ENCODE peak calls at places on chromosomes 6 and 20, in nine cellular contexts. One of them, this sample, is unnamed. For H3K36me3, the result is how much of the 10 kb centered on the place peaks cover.

GRCh38 chr20:2697768-2698167 is 5.2 kb downstream of the EBF4 start:
- DNase-seq in prostate gland: peak
- DNase-seq in right lobe of liver: no peak
- DNase-seq in ovary: no peak
- DNase-seq in brain microvascular endothelial cell: no peak
- DNase-seq in GM23338: no peak
- DNase-seq in cardiac muscle cell: no peak
- DNase-seq in left lung: no peak
- DNase-seq in K562: no peak
- DNase-seq in this sample: no peak

GRCh38 chr6:147167576-147168461 is 36.4 kb upstream of the STXBP5 start:
- DNase-seq in left lung: no peak
- DNase-seq in right lobe of liver: no peak
- DNase-seq in brain microvascular endothelial cell: no peak
- DNase-seq in cardiac muscle cell: no peak
- DNase-seq in ovary: no peak
- DNase-seq in prostate gland: no peak
- DNase-seq in GM23338: no peak
- DNase-seq in K562: no peak
- DNase-seq in this sample: no peak

GRCh38 chr20:62367136-62367482 is at the start of gene LAMA5:
- DNase-seq in cardiac muscle cell: peak
- DNase-seq in brain microvascular endothelial cell: no peak
- DNase-seq in ovary: no peak
- DNase-seq in prostate gland: no peak
- DNase-seq in GM23338: peak
- DNase-seq in K562: peak
- DNase-seq in right lobe of liver: peak
- DNase-seq in left lung: no peak
- DNase-seq in this sample: peak

GRCh38 chr20:22723659-22724058 is 139.3 kb upstream of the FOXA2 start:
- DNase-seq in prostate gland: no peak
- DNase-seq in brain microvascular endothelial cell: no peak
- DNase-seq in ovary: no peak
- DNase-seq in GM23338: no peak
- DNase-seq in right lobe of liver: no peak
- DNase-seq in left lung: no peak
- DNase-seq in K562: no peak
- DNase-seq in cardiac muscle cell: no peak
- DNase-seq in this sample: no peak

GRCh38 chr6:147212618-147213017 is 8.4 kb downstream of the STXBP5 start:
- DNase-seq in prostate gland: no peak
- DNase-seq in right lobe of liver: no peak
- DNase-seq in K562: no peak
- DNase-seq in cardiac muscle cell: no peak
- DNase-seq in GM23338: no peak
- DNase-seq in left lung: no peak
- DNase-seq in brain microvascular endothelial cell: no peak
- DNase-seq in ovary: no peak
- DNase-seq in this sample: no peak

GRCh38 chr20:2713285-2713684 is 20.7 kb downstream of the EBF4 start:
- DNase-seq in left lung: no peak
- DNase-seq in cardiac muscle cell: no peak
- DNase-seq in right lobe of liver: no peak
- DNase-seq in GM23338: peak
- DNase-seq in brain microvascular endothelial cell: no peak
- DNase-seq in K562: peak
- DNase-seq in ovary: no peak
- DNase-seq in prostate gland: no peak
- DNase-seq in this sample: no peak

GRCh38 chr20:9989066-9989724 is 45.6 kb upstream of the ANKEF1 start:
- DNase-seq in prostate gland: no peak
- DNase-seq in ovary: no peak
- DNase-seq in K562: no peak
- DNase-seq in cardiac muscle cell: no peak
- DNase-seq in GM23338: no peak
- DNase-seq in left lung: no peak
- DNase-seq in brain microvascular endothelial cell: peak
- DNase-seq in right lobe of liver: no peak
- DNase-seq in this sample: no peak

GRCh38 chr6:111873178-111874029 is at the start of gene FYN:
- DNase-seq in left lung: peak
- DNase-seq in GM23338: peak
- DNase-seq in ovary: peak
- DNase-seq in brain microvascular endothelial cell: peak
- DNase-seq in K562: peak
- DNase-seq in cardiac muscle cell: peak
- DNase-seq in right lobe of liver: peak
- DNase-seq in prostate gland: peak
- DNase-seq in this sample: peak

GRCh38 chr6:35209081-35209480 is 4.7 kb upstream of the SCUBE3 start:
- DNase-seq in left lung: no peak
- DNase-seq in ovary: no peak
- DNase-seq in prostate gland: no peak
- DNase-seq in cardiac muscle cell: no peak
- DNase-seq in right lobe of liver: no peak
- DNase-seq in K562: no peak
- DNase-seq in brain microvascular endothelial cell: no peak
- DNase-seq in GM23338: no peak
- DNase-seq in this sample: no peak

GRCh38 chr6:27059621-27060425 is 187.7 kb upstream of the PRSS16 start:
- DNase-seq in cardiac muscle cell: peak
- DNase-seq in prostate gland: no peak
- DNase-seq in right lobe of liver: no peak
- DNase-seq in K562: no peak
- DNase-seq in left lung: no peak
- DNase-seq in GM23338: no peak
- DNase-seq in brain microvascular endothelial cell: no peak
- DNase-seq in ovary: no peak
- DNase-seq in this sample: no peak

GRCh38 chr6:72715119-72715518 is 93.3 kb downstream of the KCNQ5 start:
- DNase-seq in left lung: no peak
- DNase-seq in K562: no peak
- DNase-seq in prostate gland: peak
- DNase-seq in GM23338: peak
- DNase-seq in cardiac muscle cell: no peak
- DNase-seq in brain microvascular endothelial cell: no peak
- DNase-seq in right lobe of liver: no peak
- DNase-seq in ovary: no peak
- DNase-seq in this sample: no peak

GRCh38 chr6:39088331-39088730 is 26.7 kb downstream of the SAYSD1 start:
- DNase-seq in K562: peak
- DNase-seq in right lobe of liver: no peak
- DNase-seq in brain microvascular endothelial cell: peak
- DNase-seq in cardiac muscle cell: peak
- DNase-seq in prostate gland: no peak
- DNase-seq in GM23338: peak
- DNase-seq in left lung: peak
- DNase-seq in ovary: no peak
- DNase-seq in this sample: peak

GRCh38 chr20:37137547-37137946 is 41.6 kb upstream of the RPN2 start:
- DNase-seq in left lung: no peak
- DNase-seq in right lobe of liver: no peak
- DNase-seq in cardiac muscle cell: no peak
- DNase-seq in prostate gland: no peak
- DNase-seq in K562: no peak
- DNase-seq in GM23338: no peak
- DNase-seq in ovary: no peak
- DNase-seq in brain microvascular endothelial cell: no peak
- DNase-seq in this sample: no peak

GRCh38 chr20:44725852-44726251 is 10.7 kb downstream of the CCN5 start:
- DNase-seq in GM23338: no peak
- DNase-seq in right lobe of liver: no peak
- DNase-seq in ovary: no peak
- DNase-seq in brain microvascular endothelial cell: no peak
- DNase-seq in K562: no peak
- DNase-seq in prostate gland: no peak
- DNase-seq in cardiac muscle cell: no peak
- DNase-seq in left lung: no peak
- DNase-seq in this sample: no peak

GRCh38 chr6:154991207-154991606 is 3.9 kb upstream of the TIAM2 start:
- DNase-seq in left lung: no peak
- DNase-seq in brain microvascular endothelial cell: no peak
- DNase-seq in K562: no peak
- DNase-seq in prostate gland: no peak
- DNase-seq in GM23338: no peak
- DNase-seq in ovary: no peak
- DNase-seq in cardiac muscle cell: no peak
- DNase-seq in right lobe of liver: no peak
- DNase-seq in this sample: no peak

DNA sequence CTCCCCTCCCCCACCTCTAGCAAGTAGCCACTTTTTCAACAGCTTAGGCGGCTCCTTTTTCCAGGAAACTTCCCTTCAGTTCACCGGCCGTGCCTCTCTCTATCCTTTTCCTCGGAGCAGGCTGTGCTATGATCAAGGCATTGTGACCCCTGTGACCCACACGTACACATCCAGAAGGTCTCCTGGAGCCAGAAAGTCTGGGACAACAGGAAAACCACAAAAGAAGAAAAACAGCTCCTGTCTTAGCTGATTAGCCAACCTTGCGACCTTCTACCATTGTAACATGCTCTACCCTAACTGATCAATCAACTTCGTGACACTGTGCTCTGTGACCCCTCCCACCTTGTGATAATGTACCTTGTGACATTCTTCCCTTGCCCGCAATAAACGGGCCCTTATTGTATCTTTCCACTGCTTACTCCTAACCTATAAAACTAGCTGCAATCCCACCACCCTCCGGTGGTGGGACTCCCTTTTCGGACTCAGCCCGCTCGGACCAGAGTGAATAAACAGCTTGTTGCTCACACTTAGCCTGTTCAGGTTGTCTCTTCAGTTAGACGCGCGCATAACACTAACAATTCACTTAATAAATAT is 24.2 kb downstream of the ZNF311 start:
- DNase-seq in cardiac muscle cell: peak
- DNase-seq in brain microvascular endothelial cell: peak
- DNase-seq in prostate gland: no peak
- DNase-seq in left lung: no peak
- DNase-seq in K562: peak
- DNase-seq in right lobe of liver: peak
- DNase-seq in GM23338: peak
- DNase-seq in ovary: peak
- DNase-seq in this sample: peak
- TF ChIP-seq CTCF in cardiac muscle cell: peak
- TF ChIP-seq CTCF in brain microvascular endothelial cell: peak
- TF ChIP-seq CTCF in prostate gland: no peak
- TF ChIP-seq CTCF in left lung: peak
- TF ChIP-seq CTCF in K562: peak
- TF ChIP-seq CTCF in right lobe of liver: peak
- TF ChIP-seq CTCF in GM23338: peak
- TF ChIP-seq CTCF in ovary: peak
- TF ChIP-seq CTCF in this sample: peak

GRCh38 chr20:32807706-32808105 is 12.0 kb upstream of the MAPRE1 start:
- DNase-seq in ovary: no peak
- DNase-seq in right lobe of liver: no peak
- DNase-seq in prostate gland: no peak
- DNase-seq in cardiac muscle cell: peak
- DNase-seq in left lung: no peak
- DNase-seq in brain microvascular endothelial cell: no peak
- DNase-seq in GM23338: peak
- DNase-seq in K562: no peak
- DNase-seq in this sample: no peak
- H3K36me3 ChIP-seq in ovary: under half
- H3K36me3 ChIP-seq in right lobe of liver: under half
- H3K36me3 ChIP-seq in prostate gland: under half
- H3K36me3 ChIP-seq in cardiac muscle cell: under half
- H3K36me3 ChIP-seq in left lung: under half
- H3K36me3 ChIP-seq in brain microvascular endothelial cell: under half
- H3K36me3 ChIP-seq in GM23338: half or more
- H3K36me3 ChIP-seq in K562: half or more
- H3K36me3 ChIP-seq in this sample: under half

DNA sequence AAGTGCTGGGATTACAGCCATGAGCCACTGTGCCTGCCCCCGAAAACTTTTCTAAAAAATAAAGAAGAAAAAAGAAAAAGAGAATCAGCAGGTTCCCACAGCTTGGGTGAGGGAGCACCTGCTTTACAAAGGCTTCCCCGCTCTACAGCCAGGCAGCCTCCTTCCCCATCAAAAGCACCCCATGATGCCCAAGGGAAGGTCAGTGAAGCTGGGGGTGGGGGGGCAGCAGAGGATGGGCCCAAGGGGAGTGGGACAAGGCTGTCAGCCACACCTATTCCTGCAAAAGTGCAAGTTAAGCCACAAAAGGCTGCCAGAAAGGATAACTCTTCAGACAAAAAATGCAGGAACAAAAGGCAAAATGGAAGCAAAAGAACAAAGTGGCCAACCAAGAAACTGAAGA is 72.5 kb downstream of the FAM50B start:
- DNase-seq in GM23338: no peak
- DNase-seq in prostate gland: no peak
- DNase-seq in ovary: no peak
- DNase-seq in right lobe of liver: no peak
- DNase-seq in K562: no peak
- DNase-seq in left lung: no peak
- DNase-seq in cardiac muscle cell: no peak
- DNase-seq in brain microvascular endothelial cell: no peak
- DNase-seq in this sample: no peak
- TF ChIP-seq CTCF in GM23338: no peak
- TF ChIP-seq CTCF in prostate gland: no peak
- TF ChIP-seq CTCF in ovary: no peak
- TF ChIP-seq CTCF in right lobe of liver: no peak
- TF ChIP-seq CTCF in K562: no peak
- TF ChIP-seq CTCF in left lung: no peak
- TF ChIP-seq CTCF in cardiac muscle cell: no peak
- TF ChIP-seq CTCF in brain microvascular endothelial cell: no peak
- TF ChIP-seq CTCF in this sample: no peak

GRCh38 chr20:25003002-25003401 is 10.5 kb upstream of the APMAP start:
- DNase-seq in ovary: no peak
- DNase-seq in K562: no peak
- DNase-seq in right lobe of liver: no peak
- DNase-seq in brain microvascular endothelial cell: no peak
- DNase-seq in prostate gland: no peak
- DNase-seq in left lung: no peak
- DNase-seq in GM23338: no peak
- DNase-seq in cardiac muscle cell: no peak
- DNase-seq in this sample: no peak

GRCh38 chr20:25005220-25005619 is 12.7 kb upstream of the APMAP start:
- DNase-seq in cardiac muscle cell: no peak
- DNase-seq in K562: no peak
- DNase-seq in ovary: no peak
- DNase-seq in prostate gland: peak
- DNase-seq in brain microvascular endothelial cell: no peak
- DNase-seq in right lobe of liver: peak
- DNase-seq in GM23338: no peak
- DNase-seq in left lung: peak
- DNase-seq in this sample: no peak

GRCh38 chr20:25006431-25007167 is 14.0 kb upstream of the APMAP start:
- DNase-seq in prostate gland: no peak
- DNase-seq in cardiac muscle cell: no peak
- DNase-seq in GM23338: no peak
- DNase-seq in K562: no peak
- DNase-seq in brain microvascular endothelial cell: no peak
- DNase-seq in ovary: no peak
- DNase-seq in right lobe of liver: peak
- DNase-seq in left lung: peak
- DNase-seq in this sample: no peak

GRCh38 chr20:25007491-25008305 is 15.1 kb upstream of the APMAP start:
- DNase-seq in cardiac muscle cell: no peak
- DNase-seq in left lung: peak
- DNase-seq in GM23338: no peak
- DNase-seq in K562: no peak
- DNase-seq in right lobe of liver: peak
- DNase-seq in ovary: no peak
- DNase-seq in prostate gland: no peak
- DNase-seq in brain microvascular endothelial cell: no peak
- DNase-seq in this sample: no peak

GRCh38 chr20:25005661-25006060 is 13.1 kb upstream of the APMAP start:
- DNase-seq in right lobe of liver: peak
- DNase-seq in brain microvascular endothelial cell: no peak
- DNase-seq in prostate gland: no peak
- DNase-seq in ovary: no peak
- DNase-seq in GM23338: no peak
- DNase-seq in left lung: peak
- DNase-seq in cardiac muscle cell: no peak
- DNase-seq in K562: no peak
- DNase-seq in this sample: no peak
- H3K36me3 ChIP-seq in right lobe of liver: under half
- H3K36me3 ChIP-seq in brain microvascular endothelial cell: under half
- H3K36me3 ChIP-seq in prostate gland: under half
- H3K36me3 ChIP-seq in ovary: under half
- H3K36me3 ChIP-seq in GM23338: under half
- H3K36me3 ChIP-seq in left lung: under half
- H3K36me3 ChIP-seq in cardiac muscle cell: under half
- H3K36me3 ChIP-seq in K562: under half
- H3K36me3 ChIP-seq in this sample: half or more